ENCODE peak calls at places on chromosomes 3 and 15, in eight cellular contexts. V is stimulated activated CD4-positive, alpha-beta T cell treated with anti-CD3 and anti-CD28 coated beads, Interleukin-1b, Interleukin-23, amount 100 ng/mL, for 48 hours; K is T-helper 2 cell; E is psoas muscle; D is SJSA1; T is foreskin fibroblast; J is dermis blood vessel endothelial cell; W is H1. A is an unnamed sample.

GRCh38 chr3:195114786-195115597 is 156.0 kb downstream of the XXYLT1 start:
- DNase-seq in V (no peak), K (no peak), E (no peak), D (no peak), T (no peak), J (no peak), W (no peak), A (no peak)

GRCh38 chr15:52362497-52362896 is 66.9 kb upstream of the MYO5C start:
- DNase-seq in V (no peak), K (no peak), E (no peak), D (no peak), T (peak), J (peak), W (no peak), A (no peak)

GRCh38 chr3:142958707-142959106 is 4.8 kb downstream of the PAQR9 start:
- DNase-seq in V (peak), K (no peak), E (peak), D (no peak), T (no peak), J (no peak), W (no peak), A (no peak)

GRCh38 chr3:186931487-186932280 is 1.4 kb downstream of the ST6GAL1 start:
- DNase-seq in V (peak), K (peak), E (no peak), D (no peak), T (peak), J (peak), W (peak), A (no peak)

GRCh38 chr3:24640330-24640877 is 145.8 kb upstream of the THRB start:
- DNase-seq in V (no peak), K (no peak), E (no peak), D (no peak), T (peak), J (peak), W (no peak), A (no peak)

GRCh38 chr3:112228786-112229185 is 65.2 kb downstream of the SLC9C1 start:
- DNase-seq in V (no peak), K (no peak), E (no peak), D (no peak), T (no peak), J (no peak), W (no peak), A (no peak)

GRCh38 chr15:70494861-70495571 is 268.3 kb downstream of the UACA start:
- DNase-seq in V (peak), K (no peak), E (no peak), D (peak), T (peak), J (no peak), W (no peak), A (no peak)

GRCh38 chr3:128282392-128283196 is 129.3 kb downstream of the EEFSEC start:
- DNase-seq in V (no peak), K (no peak), E (peak), D (no peak), T (no peak), J (peak), W (peak), A (no peak)